ENCODE peak calls at places on chromosomes 11 and 22, in eight cellular contexts. J is kidney; Z is lung; M is BE2C; K is mammary epithelial cell; D is fibroblast of mammary gland; G is stomach; C is CD4-positive, alpha-beta T cell. P is an unnamed sample.

GRCh38 chr22:40190501-40190900 is 12.8 kb downstream of the TNRC6B start:
- DNase-seq in Z (no peak), J (no peak), C (no peak), K (no peak), G (peak), D (no peak), M (peak), P (no peak)

GRCh38 chr22:28316014-28316413 is 363.6 kb downstream of the TTC28 start:
- DNase-seq in D (no peak), M (no peak), K (peak), J (no peak), Z (no peak), C (no peak), G (peak), P (no peak)

GRCh38 chr11:2221591-2221990 is 48.8 kb downstream of the ASCL2 start:
- DNase-seq in C (no peak), J (no peak), M (no peak), G (no peak), D (no peak), K (no peak), Z (no peak), P (no peak)

GRCh38 chr11:128156486-128156885 is 430.9 kb downstream of the ETS1 start:
- DNase-seq in K (no peak), M (no peak), Z (no peak), J (no peak), C (no peak), D (no peak), G (no peak), P (no peak)

GRCh38 chr11:79253280-79253679 is 187.6 kb downstream of the TENM4 start:
- DNase-seq in Z (no peak), M (no peak), J (no peak), G (no peak), D (no peak), K (no peak), C (no peak), P (no peak)

GRCh38 chr11:75384438-75385080 is 14.8 kb upstream of the RPS3 start:
- DNase-seq in Z (peak), D (peak), G (peak), C (peak), J (peak), K (peak), M (peak), P (peak)

GRCh38 chr11:13329670-13330401 is 52.2 kb downstream of the BMAL1 start:
- DNase-seq in Z (peak), M (peak), D (peak), C (no peak), J (no peak), G (peak), K (peak), P (no peak)

GRCh38 chr22:38941488-38941987 is 15.9 kb upstream of the APOBEC3A start:
- DNase-seq in G (peak), J (peak), D (peak), K (no peak), M (no peak), Z (peak), C (no peak), P (peak)

GRCh38 chr11:406796-407650 is 7.8 kb downstream of the SIGIRR start:
- DNase-seq in G (peak), C (peak), J (peak), K (peak), D (peak), Z (peak), M (peak), P (peak)

GRCh38 chr11:2561283-2562180 is 116.7 kb downstream of the KCNQ1 start:
- DNase-seq in C (no peak), D (no peak), M (peak), G (no peak), Z (no peak), J (peak), K (no peak), P (no peak)

GRCh38 chr11:61695917-61696316 is 15.7 kb downstream of the DAGLA start:
- DNase-seq in D (peak), Z (peak), G (peak), K (peak), J (peak), C (peak), M (peak), P (peak)

GRCh38 chr11:77047007-77047927 is 13.1 kb downstream of the B3GNT6 start:
- DNase-seq in Z (peak), C (peak), G (peak), M (peak), D (peak), J (no peak), K (peak), P (peak)

GRCh38 chr11:99419991-99420390 is 399.2 kb downstream of the CNTN5 start:
- DNase-seq in Z (no peak), J (no peak), G (no peak), C (no peak), D (peak), K (no peak), M (no peak), P (no peak)

GRCh38 chr11:8219257-8220021 is 44.2 kb downstream of the LMO1 start:
- DNase-seq in G (peak), J (peak), D (peak), Z (peak), C (no peak), M (peak), K (peak), P (peak)

GRCh38 chr11:116079580-116079979 is 575.4 kb upstream of the CADM1 start:
- DNase-seq in G (no peak), J (no peak), K (no peak), D (no peak), C (no peak), M (no peak), Z (no peak), P (no peak)

GRCh38 chr11:116605543-116605942 is 167.2 kb downstream of the BUD13 start:
- DNase-seq in D (peak), M (peak), C (no peak), J (no peak), Z (no peak), G (peak), K (peak), P (peak)

GRCh38 chr11:67286621-67287333 is 2.3 kb upstream of the ANKRD13D start:
- DNase-seq in Z (no peak), C (no peak), D (no peak), M (no peak), J (peak), K (no peak), G (no peak), P (no peak)
- TF ChIP-seq CTCF in Z (no peak), C (no peak), D (no peak), M (no peak), J (no peak), K (no peak), G (no peak), P (no peak)

DNA sequence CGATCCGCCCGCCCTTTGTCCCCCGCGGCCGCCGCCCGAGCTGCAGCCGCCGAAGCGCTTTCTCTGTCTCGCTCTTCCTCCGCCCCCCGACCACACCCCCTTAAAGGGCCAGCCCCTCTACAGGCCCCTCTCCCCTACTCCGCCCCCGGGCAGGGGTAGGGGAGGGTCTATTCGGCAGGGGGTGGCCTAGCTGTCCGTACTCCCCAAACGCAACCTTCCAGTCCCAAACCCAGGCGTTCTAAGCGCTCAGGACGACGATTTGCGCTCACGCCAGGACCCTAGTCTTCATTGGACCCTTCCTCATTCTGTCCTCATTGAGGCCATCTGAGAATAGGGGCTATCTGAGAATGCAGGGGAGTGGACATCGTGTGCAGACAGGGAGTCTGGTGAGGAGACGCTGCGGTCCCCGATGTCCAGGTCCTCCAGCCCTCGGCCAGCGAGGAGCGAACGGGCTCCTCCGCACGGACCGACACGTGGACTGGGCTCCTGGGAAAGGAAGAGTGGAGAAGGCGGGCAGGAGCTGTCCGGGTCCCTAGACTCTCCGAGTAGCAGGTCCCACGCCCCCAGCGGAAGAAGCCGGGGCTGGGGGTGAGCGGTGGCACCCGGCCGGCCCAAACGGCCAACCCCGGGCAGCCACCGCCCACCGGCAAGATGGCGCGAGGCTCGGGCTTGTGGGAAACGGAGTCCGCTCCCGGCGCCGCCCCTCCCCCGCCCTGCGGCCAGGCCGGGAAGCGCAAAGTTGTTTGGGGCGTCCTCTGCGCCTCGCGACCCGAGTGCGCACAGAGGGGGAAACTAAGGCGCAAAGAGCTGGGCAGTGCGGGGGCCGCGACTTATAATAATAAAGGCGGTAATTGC is at the start of gene PPP1R14B:
- DNase-seq in K (peak), J (peak), C (peak), G (peak), Z (peak), D (peak), M (peak), P (peak)
- TF ChIP-seq CTCF in K (no peak), J (peak), C (no peak), G (no peak), Z (no peak), D (no peak), M (no peak), P (no peak)

DNA sequence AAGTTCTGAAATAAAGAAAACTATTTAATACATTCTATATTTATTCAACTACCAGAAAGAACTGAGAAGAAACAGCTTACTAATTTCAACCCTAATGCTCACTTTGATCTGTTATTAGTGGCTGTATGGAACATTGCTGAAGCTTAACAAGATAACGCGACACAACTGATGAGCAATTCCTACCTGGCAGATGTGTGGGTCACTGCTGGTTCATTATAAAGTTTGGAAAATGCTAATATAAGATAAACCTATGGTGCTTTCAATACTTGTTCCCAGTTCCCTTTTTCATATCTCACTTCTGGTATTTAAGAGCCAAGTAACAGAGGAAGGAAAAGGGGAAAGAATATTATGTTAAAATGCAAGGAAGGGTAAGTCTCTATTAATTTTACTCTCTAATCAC is 10.5 kb downstream of the CTSC start:
- DNase-seq in K (no peak), M (no peak), G (no peak), C (no peak), D (no peak), J (no peak), Z (no peak), P (no peak)
- TF ChIP-seq CTCF in K (no peak), M (no peak), G (no peak), C (no peak), D (no peak), J (no peak), Z (no peak), P (no peak)

DNA sequence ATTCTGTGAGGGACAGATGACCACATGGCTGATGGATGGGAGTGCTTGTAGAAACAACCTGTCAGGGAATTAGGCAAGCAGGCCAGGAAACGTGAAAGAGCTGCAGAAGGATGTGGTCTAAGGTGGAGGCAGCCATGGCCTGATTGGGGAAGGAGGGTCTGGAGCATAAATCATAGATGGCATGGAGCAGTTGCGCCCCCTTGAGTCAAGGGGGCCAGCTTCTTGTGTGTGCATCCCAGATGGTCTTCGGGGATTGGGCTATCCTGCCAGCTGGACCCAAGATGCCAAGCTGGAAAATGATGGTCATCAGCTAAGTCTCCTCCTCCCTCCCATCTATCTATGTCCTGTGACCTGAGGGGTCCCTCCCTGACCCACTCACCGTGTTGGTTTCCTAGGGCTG is 119.4 kb upstream of the CLPB start:
- DNase-seq in D (no peak), C (no peak), J (no peak), M (peak), K (no peak), Z (no peak), G (no peak), P (peak)
- TF ChIP-seq CTCF in D (no peak), C (no peak), J (no peak), M (peak), K (no peak), Z (no peak), G (no peak), P (peak)

DNA sequence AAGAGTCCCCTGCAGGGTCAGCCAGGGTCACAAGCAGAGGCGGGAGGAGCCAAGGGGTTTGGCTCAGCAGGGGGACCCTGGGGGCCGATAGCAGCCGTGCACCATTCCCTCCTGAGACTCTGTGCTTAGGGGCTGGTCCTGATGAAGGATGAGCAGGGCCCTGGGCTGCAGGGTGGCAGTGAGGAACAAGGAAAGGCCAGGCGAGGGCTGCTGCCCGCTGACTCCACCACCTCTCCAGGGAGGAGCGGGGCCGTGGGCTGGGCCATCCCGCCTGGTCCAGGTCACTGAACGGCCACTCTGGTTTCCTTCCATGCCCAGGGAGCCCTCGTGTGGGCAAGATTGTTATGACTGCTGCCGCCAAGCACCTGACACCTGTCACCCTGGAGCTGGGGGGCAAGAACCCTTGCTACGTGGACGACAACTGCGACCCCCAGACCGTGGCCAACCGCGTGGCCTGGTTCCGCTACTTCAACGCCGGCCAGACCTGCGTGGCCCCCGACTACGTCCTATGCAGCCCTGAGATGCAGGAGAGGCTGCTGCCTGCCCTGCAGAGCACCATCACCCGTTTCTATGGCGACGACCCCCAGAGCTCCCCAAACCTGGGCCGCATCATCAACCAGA is 9.2 kb upstream of the NDUFS8 start:
- DNase-seq in J (peak), C (no peak), G (peak), M (no peak), Z (peak), K (no peak), D (no peak), P (no peak)
- TF ChIP-seq CTCF in J (peak), C (no peak), G (peak), M (peak), Z (no peak), K (peak), D (peak), P (no peak)

P was measured in GM20000.